ENCODE peak calls at places on chromosomes 16 and 17, in ten cellular contexts. One of them, this sample, is unnamed. For H3K27me3 and H3K4me1, the result is how much of the 10 kb centered on the place peaks cover.

GRCh38 chr17:28177351-28177750 is 134.9 kb downstream of the NLK start:
- DNase-seq in stomach: no peak
- DNase-seq in thyroid gland: no peak
- DNase-seq in suprapubic skin: no peak
- DNase-seq in K562: no peak
- DNase-seq in testis: no peak
- DNase-seq in esophagus squamous epithelium: no peak
- DNase-seq in ovary: no peak
- DNase-seq in tibial nerve: no peak
- DNase-seq in adrenal gland: no peak
- DNase-seq in this sample: no peak

GRCh38 chr16:3656491-3657468 is 2.3 kb downstream of the DNASE1 start:
- DNase-seq in adrenal gland: peak
- DNase-seq in suprapubic skin: peak
- DNase-seq in tibial nerve: no peak
- DNase-seq in K562: no peak
- DNase-seq in testis: no peak
- DNase-seq in esophagus squamous epithelium: no peak
- DNase-seq in ovary: no peak
- DNase-seq in thyroid gland: no peak
- DNase-seq in stomach: no peak
- DNase-seq in this sample: no peak

GRCh38 chr16:50553731-50554360 is 5.7 kb downstream of the NKD1 start:
- DNase-seq in testis: no peak
- DNase-seq in suprapubic skin: no peak
- DNase-seq in K562: no peak
- DNase-seq in thyroid gland: no peak
- DNase-seq in esophagus squamous epithelium: no peak
- DNase-seq in ovary: no peak
- DNase-seq in stomach: no peak
- DNase-seq in tibial nerve: no peak
- DNase-seq in adrenal gland: no peak
- DNase-seq in this sample: no peak

GRCh38 chr17:38315497-38315896 is 18.5 kb downstream of the MRPL45 start:
- DNase-seq in adrenal gland: no peak
- DNase-seq in K562: no peak
- DNase-seq in suprapubic skin: no peak
- DNase-seq in thyroid gland: no peak
- DNase-seq in tibial nerve: no peak
- DNase-seq in ovary: no peak
- DNase-seq in testis: no peak
- DNase-seq in esophagus squamous epithelium: no peak
- DNase-seq in stomach: no peak
- DNase-seq in this sample: no peak

GRCh38 chr17:8670486-8670885 is 40.0 kb upstream of the MYH10 start:
- DNase-seq in thyroid gland: no peak
- DNase-seq in stomach: no peak
- DNase-seq in adrenal gland: no peak
- DNase-seq in testis: no peak
- DNase-seq in ovary: no peak
- DNase-seq in suprapubic skin: no peak
- DNase-seq in esophagus squamous epithelium: no peak
- DNase-seq in tibial nerve: no peak
- DNase-seq in K562: no peak
- DNase-seq in this sample: no peak

GRCh38 chr17:3843935-3844516 is 2.0 kb downstream of the NCBP3 start:
- DNase-seq in suprapubic skin: no peak
- DNase-seq in adrenal gland: no peak
- DNase-seq in stomach: peak
- DNase-seq in tibial nerve: no peak
- DNase-seq in thyroid gland: no peak
- DNase-seq in ovary: no peak
- DNase-seq in esophagus squamous epithelium: no peak
- DNase-seq in testis: no peak
- DNase-seq in K562: peak
- DNase-seq in this sample: no peak

GRCh38 chr16:50301626-50302471 is 35.5 kb downstream of the ADCY7 start:
- DNase-seq in tibial nerve: no peak
- DNase-seq in testis: no peak
- DNase-seq in esophagus squamous epithelium: no peak
- DNase-seq in K562: no peak
- DNase-seq in adrenal gland: peak
- DNase-seq in stomach: no peak
- DNase-seq in suprapubic skin: peak
- DNase-seq in thyroid gland: peak
- DNase-seq in ovary: peak
- DNase-seq in this sample: no peak

GRCh38 chr17:29039764-29040598 is 3.0 kb upstream of the PIPOX start:
- DNase-seq in suprapubic skin: no peak
- DNase-seq in tibial nerve: no peak
- DNase-seq in esophagus squamous epithelium: no peak
- DNase-seq in stomach: no peak
- DNase-seq in testis: peak
- DNase-seq in ovary: no peak
- DNase-seq in K562: no peak
- DNase-seq in adrenal gland: no peak
- DNase-seq in thyroid gland: no peak
- DNase-seq in this sample: no peak

GRCh38 chr17:4899341-4900230 is at the start of gene C17orf107:
- DNase-seq in adrenal gland: peak
- DNase-seq in K562: no peak
- DNase-seq in suprapubic skin: peak
- DNase-seq in esophagus squamous epithelium: no peak
- DNase-seq in ovary: peak
- DNase-seq in thyroid gland: peak
- DNase-seq in tibial nerve: peak
- DNase-seq in stomach: peak
- DNase-seq in testis: peak
- DNase-seq in this sample: peak
- TF ChIP-seq POLR2A in adrenal gland: no peak
- TF ChIP-seq POLR2A in K562: no peak
- TF ChIP-seq POLR2A in suprapubic skin: no peak
- TF ChIP-seq POLR2A in esophagus squamous epithelium: no peak
- TF ChIP-seq POLR2A in ovary: no peak
- TF ChIP-seq POLR2A in thyroid gland: no peak
- TF ChIP-seq POLR2A in tibial nerve: peak
- TF ChIP-seq POLR2A in stomach: no peak
- TF ChIP-seq POLR2A in testis: no peak
- TF ChIP-seq POLR2A in this sample: no peak

GRCh38 chr17:79524201-79524882 is 86.5 kb downstream of the RBFOX3 start:
- DNase-seq in stomach: no peak
- DNase-seq in testis: no peak
- DNase-seq in ovary: no peak
- DNase-seq in esophagus squamous epithelium: no peak
- DNase-seq in thyroid gland: no peak
- DNase-seq in K562: no peak
- DNase-seq in tibial nerve: no peak
- DNase-seq in suprapubic skin: no peak
- DNase-seq in adrenal gland: no peak
- DNase-seq in this sample: no peak

GRCh38 chr17:79520893-79521210 is 90.0 kb downstream of the RBFOX3 start:
- DNase-seq in esophagus squamous epithelium: no peak
- DNase-seq in K562: no peak
- DNase-seq in stomach: no peak
- DNase-seq in ovary: no peak
- DNase-seq in thyroid gland: no peak
- DNase-seq in adrenal gland: no peak
- DNase-seq in testis: no peak
- DNase-seq in tibial nerve: no peak
- DNase-seq in suprapubic skin: no peak
- DNase-seq in this sample: no peak

GRCh38 chr17:79520134-79520892 is 90.5 kb downstream of the RBFOX3 start:
- DNase-seq in testis: no peak
- DNase-seq in suprapubic skin: no peak
- DNase-seq in esophagus squamous epithelium: no peak
- DNase-seq in adrenal gland: no peak
- DNase-seq in stomach: no peak
- DNase-seq in ovary: no peak
- DNase-seq in K562: no peak
- DNase-seq in thyroid gland: no peak
- DNase-seq in tibial nerve: no peak
- DNase-seq in this sample: no peak

GRCh38 chr17:79521225-79521624 is 89.6 kb downstream of the RBFOX3 start:
- DNase-seq in suprapubic skin: no peak
- DNase-seq in thyroid gland: no peak
- DNase-seq in stomach: no peak
- DNase-seq in adrenal gland: no peak
- DNase-seq in testis: no peak
- DNase-seq in tibial nerve: no peak
- DNase-seq in K562: no peak
- DNase-seq in esophagus squamous epithelium: no peak
- DNase-seq in ovary: no peak
- DNase-seq in this sample: no peak

DNA sequence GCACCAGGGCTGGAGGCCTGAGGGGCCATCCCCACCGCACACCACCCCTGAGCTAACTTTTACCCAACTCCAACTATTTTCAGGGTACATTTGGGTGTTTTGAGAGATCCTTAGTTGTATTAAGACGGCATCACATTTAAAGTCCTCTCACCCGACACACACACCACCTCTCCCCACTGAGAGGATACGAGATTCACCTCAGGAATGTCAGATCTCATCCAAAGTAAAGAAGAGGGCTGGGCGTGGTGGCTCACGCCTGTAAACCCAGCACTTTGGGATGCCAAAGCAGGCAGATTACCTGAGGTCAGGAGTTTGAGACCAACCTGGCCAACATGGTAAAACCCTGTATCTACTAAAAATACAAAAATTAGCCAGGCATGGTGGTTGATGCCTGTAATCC is 88.4 kb downstream of the RBFOX3 start:
- DNase-seq in suprapubic skin: no peak
- DNase-seq in K562: no peak
- DNase-seq in ovary: no peak
- DNase-seq in esophagus squamous epithelium: no peak
- DNase-seq in tibial nerve: no peak
- DNase-seq in testis: no peak
- DNase-seq in stomach: no peak
- DNase-seq in thyroid gland: no peak
- DNase-seq in adrenal gland: no peak
- DNase-seq in this sample: no peak
- H3K27me3 ChIP-seq in suprapubic skin: half or more
- H3K27me3 ChIP-seq in K562: half or more
- H3K27me3 ChIP-seq in ovary: under half
- H3K27me3 ChIP-seq in esophagus squamous epithelium: half or more
- H3K27me3 ChIP-seq in tibial nerve: under half
- H3K27me3 ChIP-seq in testis: under half
- H3K27me3 ChIP-seq in stomach: under half
- H3K27me3 ChIP-seq in thyroid gland: under half
- H3K27me3 ChIP-seq in adrenal gland: under half
- H3K27me3 ChIP-seq in this sample: under half

GRCh38 chr16:67162439-67163163 is 1.9 kb upstream of the HSF4 start:
- DNase-seq in suprapubic skin: no peak
- DNase-seq in stomach: no peak
- DNase-seq in testis: no peak
- DNase-seq in ovary: no peak
- DNase-seq in esophagus squamous epithelium: no peak
- DNase-seq in thyroid gland: no peak
- DNase-seq in adrenal gland: no peak
- DNase-seq in tibial nerve: no peak
- DNase-seq in K562: no peak
- DNase-seq in this sample: no peak

GRCh38 chr16:67164599-67165061 is at the start of gene HSF4:
- DNase-seq in adrenal gland: peak
- DNase-seq in thyroid gland: peak
- DNase-seq in ovary: peak
- DNase-seq in stomach: peak
- DNase-seq in suprapubic skin: no peak
- DNase-seq in tibial nerve: peak
- DNase-seq in K562: peak
- DNase-seq in esophagus squamous epithelium: no peak
- DNase-seq in testis: peak
- DNase-seq in this sample: no peak

GRCh38 chr16:67163903-67164558 is 514 bp upstream of the HSF4 start:
- DNase-seq in tibial nerve: no peak
- DNase-seq in K562: no peak
- DNase-seq in ovary: peak
- DNase-seq in adrenal gland: peak
- DNase-seq in suprapubic skin: no peak
- DNase-seq in esophagus squamous epithelium: no peak
- DNase-seq in stomach: no peak
- DNase-seq in testis: no peak
- DNase-seq in thyroid gland: peak
- DNase-seq in this sample: no peak

GRCh38 chr16:67161595-67162058 is 1.9 kb downstream of the FBXL8 start:
- DNase-seq in suprapubic skin: no peak
- DNase-seq in stomach: no peak
- DNase-seq in esophagus squamous epithelium: no peak
- DNase-seq in adrenal gland: peak
- DNase-seq in ovary: peak
- DNase-seq in thyroid gland: no peak
- DNase-seq in tibial nerve: no peak
- DNase-seq in K562: no peak
- DNase-seq in testis: no peak
- DNase-seq in this sample: no peak

GRCh38 chr16:67163164-67163902 is 1.2 kb upstream of the HSF4 start:
- DNase-seq in tibial nerve: peak
- DNase-seq in ovary: peak
- DNase-seq in testis: peak
- DNase-seq in stomach: no peak
- DNase-seq in adrenal gland: peak
- DNase-seq in suprapubic skin: no peak
- DNase-seq in esophagus squamous epithelium: no peak
- DNase-seq in K562: no peak
- DNase-seq in thyroid gland: peak
- DNase-seq in this sample: no peak
- H3K4me1 ChIP-seq in tibial nerve: half or more
- H3K4me1 ChIP-seq in ovary: under half
- H3K4me1 ChIP-seq in testis: under half
- H3K4me1 ChIP-seq in stomach: half or more
- H3K4me1 ChIP-seq in adrenal gland: under half
- H3K4me1 ChIP-seq in suprapubic skin: half or more
- H3K4me1 ChIP-seq in esophagus squamous epithelium: half or more
- H3K4me1 ChIP-seq in K562: half or more
- H3K4me1 ChIP-seq in thyroid gland: half or more
- H3K4me1 ChIP-seq in this sample: half or more

DNA sequence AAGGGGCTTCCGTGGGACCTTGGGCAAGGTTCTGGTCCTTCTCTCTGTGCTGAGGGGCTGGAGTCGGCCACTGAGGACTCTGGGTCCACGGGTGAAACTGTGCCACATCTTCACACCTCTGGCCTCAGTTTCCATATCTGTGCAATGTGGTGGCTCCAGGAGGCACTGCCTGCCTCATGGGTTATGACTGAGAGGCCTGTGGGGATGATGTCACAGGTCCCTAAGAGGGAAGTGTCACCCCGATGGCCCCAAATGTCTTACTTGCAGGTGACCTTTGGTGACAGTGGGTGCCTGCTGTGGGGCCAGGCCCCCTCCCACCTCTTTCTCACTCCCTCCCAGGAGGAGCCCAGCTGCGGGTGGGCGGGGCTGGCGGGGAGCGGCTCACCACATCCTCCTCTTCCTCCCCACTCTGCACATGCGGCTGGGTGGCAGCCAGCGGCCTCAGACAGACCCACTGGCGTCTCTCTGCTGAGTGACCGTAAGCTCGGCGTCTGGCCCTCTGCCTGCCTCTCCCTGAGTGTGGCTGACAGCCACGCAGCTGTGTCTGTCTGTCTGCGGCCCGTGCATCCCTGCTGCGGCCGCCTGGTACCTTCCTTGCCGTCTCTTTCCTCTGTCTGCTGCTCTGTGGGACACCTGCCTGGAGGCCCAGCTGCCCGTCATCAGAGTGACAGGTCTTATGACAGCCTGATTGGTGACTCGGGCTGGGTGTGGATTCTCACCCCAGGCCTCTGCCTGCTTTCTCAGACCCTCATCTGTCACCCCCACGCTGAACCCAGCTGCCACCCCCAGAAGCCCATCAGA is at the start of gene IL21R:
- DNase-seq in suprapubic skin: no peak
- DNase-seq in thyroid gland: peak
- DNase-seq in testis: no peak
- DNase-seq in stomach: peak
- DNase-seq in K562: no peak
- DNase-seq in adrenal gland: peak
- DNase-seq in esophagus squamous epithelium: no peak
- DNase-seq in ovary: no peak
- DNase-seq in tibial nerve: no peak
- DNase-seq in this sample: peak
- TF ChIP-seq POLR2A in suprapubic skin: no peak
- TF ChIP-seq POLR2A in thyroid gland: no peak
- TF ChIP-seq POLR2A in testis: no peak
- TF ChIP-seq POLR2A in stomach: no peak
- TF ChIP-seq POLR2A in K562: no peak
- TF ChIP-seq POLR2A in adrenal gland: no peak
- TF ChIP-seq POLR2A in esophagus squamous epithelium: no peak
- TF ChIP-seq POLR2A in ovary: no peak
- TF ChIP-seq POLR2A in tibial nerve: no peak
- TF ChIP-seq POLR2A in this sample: no peak

This sample was measured in esophagus muscularis mucosa.